ENCODE peak calls at places on chromosomes 5 and 9, in seven cellular contexts. One of them, this sample, is unnamed. For H3K4me1, the result is how much of the 10 kb centered on the place peaks cover.

GRCh38 chr5:120779674-120780073 is 315.6 kb downstream of the PRR16 start:
- DNase-seq in HCT116: no peak
- DNase-seq in K562: no peak
- DNase-seq in A549: no peak
- DNase-seq in GM23338: no peak
- DNase-seq in SK-N-SH: no peak
- DNase-seq in HepG2: no peak
- DNase-seq in this sample: no peak

GRCh38 chr9:134959126-134959970 is 41.6 kb upstream of the FCN1 start:
- DNase-seq in HCT116: no peak
- DNase-seq in K562: no peak
- DNase-seq in HepG2: no peak
- DNase-seq in A549: no peak
- DNase-seq in GM23338: no peak
- DNase-seq in SK-N-SH: no peak
- DNase-seq in this sample: no peak

GRCh38 chr5:35129276-35129675 is 81.5 kb upstream of the AGXT2 start:
- DNase-seq in HepG2: no peak
- DNase-seq in HCT116: no peak
- DNase-seq in GM23338: no peak
- DNase-seq in K562: no peak
- DNase-seq in SK-N-SH: no peak
- DNase-seq in A549: no peak
- DNase-seq in this sample: no peak

GRCh38 chr5:126538579-126538978 is 56.4 kb downstream of the ALDH7A1 start:
- DNase-seq in A549: no peak
- DNase-seq in SK-N-SH: no peak
- DNase-seq in K562: no peak
- DNase-seq in GM23338: no peak
- DNase-seq in HCT116: no peak
- DNase-seq in HepG2: no peak
- DNase-seq in this sample: no peak

GRCh38 chr5:172473427-172473826 is 19.1 kb upstream of the SH3PXD2B start:
- DNase-seq in K562: no peak
- DNase-seq in A549: no peak
- DNase-seq in GM23338: no peak
- DNase-seq in HepG2: no peak
- DNase-seq in HCT116: no peak
- DNase-seq in SK-N-SH: no peak
- DNase-seq in this sample: no peak

GRCh38 chr5:146042628-146043279 is 62.6 kb downstream of the PLAC8L1 start:
- DNase-seq in HCT116: peak
- DNase-seq in K562: peak
- DNase-seq in SK-N-SH: no peak
- DNase-seq in GM23338: no peak
- DNase-seq in HepG2: no peak
- DNase-seq in A549: no peak
- DNase-seq in this sample: no peak

GRCh38 chr9:129838707-129839259 is 3.5 kb downstream of the USP20 start:
- DNase-seq in HepG2: no peak
- DNase-seq in A549: no peak
- DNase-seq in HCT116: no peak
- DNase-seq in SK-N-SH: no peak
- DNase-seq in GM23338: no peak
- DNase-seq in K562: peak
- DNase-seq in this sample: no peak

GRCh38 chr5:172443441-172444109 is 10.8 kb downstream of the SH3PXD2B start:
- DNase-seq in K562: peak
- DNase-seq in SK-N-SH: peak
- DNase-seq in A549: peak
- DNase-seq in HepG2: no peak
- DNase-seq in HCT116: peak
- DNase-seq in GM23338: no peak
- DNase-seq in this sample: no peak

GRCh38 chr9:95284667-95285066 is 32.8 kb downstream of the FANCC start:
- DNase-seq in K562: no peak
- DNase-seq in HCT116: no peak
- DNase-seq in HepG2: no peak
- DNase-seq in GM23338: no peak
- DNase-seq in SK-N-SH: no peak
- DNase-seq in A549: no peak
- DNase-seq in this sample: no peak

GRCh38 chr5:143448518-143448917 is 45.0 kb upstream of the NR3C1 start:
- DNase-seq in K562: no peak
- DNase-seq in A549: no peak
- DNase-seq in HCT116: peak
- DNase-seq in SK-N-SH: no peak
- DNase-seq in GM23338: no peak
- DNase-seq in HepG2: no peak
- DNase-seq in this sample: no peak

GRCh38 chr5:77777281-77777892 is 1.2 kb upstream of the TBCA start:
- DNase-seq in GM23338: no peak
- DNase-seq in A549: no peak
- DNase-seq in K562: no peak
- DNase-seq in HCT116: peak
- DNase-seq in HepG2: peak
- DNase-seq in SK-N-SH: no peak
- DNase-seq in this sample: peak

GRCh38 chr5:159915913-159916840 is at the start of gene ADRA1B:
- DNase-seq in SK-N-SH: peak
- DNase-seq in HepG2: peak
- DNase-seq in K562: peak
- DNase-seq in A549: peak
- DNase-seq in HCT116: no peak
- DNase-seq in GM23338: peak
- DNase-seq in this sample: no peak

GRCh38 chr5:35294976-35295375 is 64.7 kb upstream of the PRLR start:
- DNase-seq in K562: no peak
- DNase-seq in SK-N-SH: no peak
- DNase-seq in HepG2: no peak
- DNase-seq in A549: no peak
- DNase-seq in HCT116: no peak
- DNase-seq in GM23338: no peak
- DNase-seq in this sample: no peak

GRCh38 chr5:159655757-159656409 is 260.4 kb upstream of the ADRA1B start:
- DNase-seq in SK-N-SH: no peak
- DNase-seq in GM23338: no peak
- DNase-seq in A549: no peak
- DNase-seq in HepG2: no peak
- DNase-seq in HCT116: no peak
- DNase-seq in K562: no peak
- DNase-seq in this sample: no peak

GRCh38 chr9:126702501-126703329 is 89.0 kb downstream of the LMX1B start:
- DNase-seq in HepG2: no peak
- DNase-seq in K562: peak
- DNase-seq in SK-N-SH: peak
- DNase-seq in GM23338: peak
- DNase-seq in HCT116: no peak
- DNase-seq in A549: peak
- DNase-seq in this sample: no peak

GRCh38 chr5:88897748-88898147 is 14.8 kb upstream of the MEF2C start:
- DNase-seq in HepG2: no peak
- DNase-seq in SK-N-SH: no peak
- DNase-seq in HCT116: no peak
- DNase-seq in A549: no peak
- DNase-seq in K562: no peak
- DNase-seq in GM23338: peak
- DNase-seq in this sample: no peak

GRCh38 chr9:114311571-114312512 is 11.1 kb upstream of the ORM1 start:
- DNase-seq in SK-N-SH: no peak
- DNase-seq in HCT116: no peak
- DNase-seq in HepG2: no peak
- DNase-seq in GM23338: no peak
- DNase-seq in A549: no peak
- DNase-seq in K562: no peak
- DNase-seq in this sample: no peak

GRCh38 chr9:70420267-70421019 is 6.0 kb upstream of the KLF9 start:
- DNase-seq in K562: peak
- DNase-seq in HCT116: peak
- DNase-seq in A549: peak
- DNase-seq in SK-N-SH: peak
- DNase-seq in HepG2: peak
- DNase-seq in GM23338: peak
- DNase-seq in this sample: peak

GRCh38 chr5:36444582-36444999 is 142.9 kb upstream of the RANBP3L start:
- DNase-seq in K562: no peak
- DNase-seq in HepG2: no peak
- DNase-seq in GM23338: no peak
- DNase-seq in A549: no peak
- DNase-seq in HCT116: no peak
- DNase-seq in SK-N-SH: no peak
- DNase-seq in this sample: no peak

GRCh38 chr5:132073231-132074013 is at the start of gene CSF2:
- DNase-seq in HCT116: no peak
- DNase-seq in A549: no peak
- DNase-seq in SK-N-SH: no peak
- DNase-seq in GM23338: no peak
- DNase-seq in K562: no peak
- DNase-seq in HepG2: peak
- DNase-seq in this sample: no peak

GRCh38 chr5:39716532-39716971 is 291.8 kb upstream of the DAB2 start:
- DNase-seq in K562: peak
- DNase-seq in HepG2: peak
- DNase-seq in A549: peak
- DNase-seq in SK-N-SH: peak
- DNase-seq in HCT116: peak
- DNase-seq in GM23338: peak
- DNase-seq in this sample: peak

GRCh38 chr5:33576726-33577620 is 136.2 kb downstream of the TARS1 start:
- DNase-seq in SK-N-SH: no peak
- DNase-seq in GM23338: no peak
- DNase-seq in K562: no peak
- DNase-seq in HCT116: no peak
- DNase-seq in A549: no peak
- DNase-seq in HepG2: no peak
- DNase-seq in this sample: no peak

GRCh38 chr5:108102463-108102862 is 279.4 kb downstream of the FBXL17 start:
- DNase-seq in GM23338: no peak
- DNase-seq in K562: no peak
- DNase-seq in HepG2: peak
- DNase-seq in A549: no peak
- DNase-seq in HCT116: no peak
- DNase-seq in SK-N-SH: no peak
- DNase-seq in this sample: no peak

GRCh38 chr5:108101816-108102215 is 280.1 kb downstream of the FBXL17 start:
- DNase-seq in GM23338: no peak
- DNase-seq in HCT116: no peak
- DNase-seq in SK-N-SH: no peak
- DNase-seq in HepG2: no peak
- DNase-seq in A549: no peak
- DNase-seq in K562: no peak
- DNase-seq in this sample: no peak

GRCh38 chr5:108104448-108104847 is 277.4 kb downstream of the FBXL17 start:
- DNase-seq in HepG2: no peak
- DNase-seq in A549: no peak
- DNase-seq in GM23338: no peak
- DNase-seq in SK-N-SH: no peak
- DNase-seq in K562: no peak
- DNase-seq in HCT116: no peak
- DNase-seq in this sample: no peak

DNA sequence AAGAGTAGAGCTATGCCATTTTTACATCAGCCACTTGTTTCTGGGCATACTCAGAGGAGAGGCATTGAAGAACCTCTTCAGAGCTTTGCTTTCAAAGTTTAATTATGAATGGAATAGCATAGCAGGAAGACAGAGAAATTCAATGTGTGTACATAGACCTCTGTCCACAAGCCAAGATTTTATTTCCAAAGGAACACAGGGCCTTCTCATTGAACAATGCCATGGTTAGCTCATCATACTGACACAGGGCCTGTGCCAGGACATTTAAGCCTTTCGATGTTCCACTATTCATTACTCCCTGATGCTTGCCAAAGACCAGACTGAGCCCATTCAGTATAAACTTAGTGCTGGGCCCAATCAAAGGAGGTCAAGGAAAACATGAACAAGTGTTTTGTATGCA is 280.8 kb downstream of the FBXL17 start:
- DNase-seq in A549: no peak
- DNase-seq in SK-N-SH: no peak
- DNase-seq in HepG2: no peak
- DNase-seq in K562: no peak
- DNase-seq in HCT116: no peak
- DNase-seq in GM23338: no peak
- DNase-seq in this sample: no peak
- H3K27ac ChIP-seq in A549: no peak
- H3K27ac ChIP-seq in SK-N-SH: no peak
- H3K27ac ChIP-seq in HepG2: no peak
- H3K27ac ChIP-seq in K562: no peak
- H3K27ac ChIP-seq in HCT116: no peak
- H3K27ac ChIP-seq in GM23338: no peak
- H3K27ac ChIP-seq in this sample: no peak

DNA sequence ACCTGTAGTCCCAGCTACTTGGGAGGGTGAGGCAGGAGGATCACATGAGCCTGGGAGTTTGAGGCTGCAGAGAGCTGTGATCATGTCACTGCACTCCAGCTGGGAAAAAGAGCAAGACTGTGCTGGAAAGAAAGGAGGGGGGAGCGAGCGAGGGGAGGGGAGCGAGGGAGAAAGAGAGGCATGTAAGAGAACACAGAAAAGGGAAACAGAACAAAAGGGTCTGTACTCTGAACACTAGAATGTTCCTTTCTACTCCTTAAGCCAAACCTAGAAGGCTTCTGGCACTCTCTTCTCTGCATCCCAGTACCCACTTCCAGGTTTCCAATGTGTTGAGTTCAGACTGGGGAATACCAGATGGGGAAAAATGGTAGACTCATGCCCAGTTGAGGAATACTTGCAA is 35.1 kb downstream of the SEMA4D start:
- DNase-seq in HCT116: no peak
- DNase-seq in GM23338: peak
- DNase-seq in HepG2: no peak
- DNase-seq in A549: no peak
- DNase-seq in SK-N-SH: no peak
- DNase-seq in K562: no peak
- DNase-seq in this sample: no peak
- H3K4me1 ChIP-seq in HCT116: under half
- H3K4me1 ChIP-seq in GM23338: half or more
- H3K4me1 ChIP-seq in HepG2: under half
- H3K4me1 ChIP-seq in A549: under half
- H3K4me1 ChIP-seq in SK-N-SH: under half
- H3K4me1 ChIP-seq in K562: under half
- H3K4me1 ChIP-seq in this sample: under half

DNA sequence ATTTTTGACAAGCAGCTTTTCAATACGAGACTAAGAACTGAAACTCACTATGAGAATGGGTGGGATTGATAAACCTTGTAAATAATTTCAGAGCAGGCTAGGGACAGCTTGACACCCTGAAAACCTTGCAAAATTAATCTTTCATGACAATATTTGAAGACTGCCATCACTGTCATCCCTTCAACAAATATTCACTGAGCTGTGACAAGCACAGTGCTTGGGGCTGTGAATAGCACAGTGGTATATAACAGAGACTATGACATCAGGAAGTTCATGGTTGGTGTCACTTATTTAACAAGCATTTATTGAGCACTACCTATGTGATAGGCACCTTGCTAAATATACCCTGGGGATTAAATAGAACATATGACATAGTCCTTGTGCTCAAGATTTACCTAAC is 741.0 kb upstream of the RIOK2 start:
- DNase-seq in GM23338: no peak
- DNase-seq in K562: no peak
- DNase-seq in HepG2: no peak
- DNase-seq in A549: no peak
- DNase-seq in HCT116: no peak
- DNase-seq in SK-N-SH: no peak
- DNase-seq in this sample: no peak
- TF ChIP-seq REST in GM23338: no peak
- TF ChIP-seq REST in K562: no peak
- TF ChIP-seq REST in HepG2: no peak
- TF ChIP-seq REST in A549: no peak
- TF ChIP-seq REST in HCT116: no peak
- TF ChIP-seq REST in SK-N-SH: no peak
- TF ChIP-seq REST in this sample: no peak

GRCh38 chr5:157109744-157110143 is 900 bp upstream of the HAVCR2 start:
- DNase-seq in SK-N-SH: no peak
- DNase-seq in K562: no peak
- DNase-seq in A549: no peak
- DNase-seq in GM23338: no peak
- DNase-seq in HepG2: no peak
- DNase-seq in HCT116: no peak
- DNase-seq in this sample: no peak
- H3K27ac ChIP-seq in SK-N-SH: no peak
- H3K27ac ChIP-seq in K562: no peak
- H3K27ac ChIP-seq in A549: no peak
- H3K27ac ChIP-seq in GM23338: no peak
- H3K27ac ChIP-seq in HepG2: no peak
- H3K27ac ChIP-seq in HCT116: no peak
- H3K27ac ChIP-seq in this sample: no peak

This sample was measured in Panc1.